ENCODE peak calls at places on chromosomes 13 and 19, in nine cellular contexts. F is right atrium auricular region, Y is thoracic aorta, G is left ventricle myocardium inferior, N is stomach, U is adrenal gland, E is cardiac muscle cell, I is H9, P is ascending aorta. R is an unnamed sample.
A peak's percentile ranks its signal among the peaks of the same experiment; 100 is the strongest.

GRCh38 chr13:35600137-35600536 is 123.6 kb upstream of the MAB21L1 start:
- DNase-seq in F (no peak), Y (no peak), G (no peak), N (no peak), U (no peak), E (no peak), I (no peak), P (no peak), R (no peak)

GRCh38 chr13:77521595-77522367 is 13.7 kb upstream of the SCEL start:
- DNase-seq in F (no peak), Y (no peak), G (no peak), N (peak; percentile 26), U (no peak), E (no peak), I (peak; percentile 55), P (no peak), R (peak; percentile 89)

GRCh38 chr19:16868423-16869130 is 20.2 kb upstream of the F2RL3 start:
- DNase-seq in F (no peak), Y (no peak), G (no peak), N (no peak), U (no peak), E (no peak), I (no peak), P (no peak), R (no peak)

GRCh38 chr13:45511310-45512147 is 46.8 kb downstream of the COG3 start:
- DNase-seq in F (no peak), Y (no peak), G (no peak), N (no peak), U (peak; percentile 50), E (peak; percentile 78), I (no peak), P (no peak), R (no peak)

GRCh38 chr13:23643828-23644419 is 73.7 kb downstream of the TNFRSF19 start:
- DNase-seq in F (no peak), Y (no peak), G (no peak), N (no peak), U (no peak), E (no peak), I (no peak), P (no peak), R (no peak)

GRCh38 chr19:45446295-45446694 is 21.5 kb upstream of the FOSB start:
- DNase-seq in F (no peak), Y (no peak), G (no peak), N (no peak), U (no peak), E (no peak), I (no peak), P (no peak), R (no peak)

GRCh38 chr13:99431927-99432636 is 69.2 kb upstream of the TM9SF2 start:
- DNase-seq in F (no peak), Y (no peak), G (no peak), N (no peak), U (no peak), E (peak; percentile 32), I (no peak), P (no peak), R (peak; percentile 55)

GRCh38 chr13:77986699-77987098 is 68.1 kb upstream of the EDNRB start:
- DNase-seq in F (no peak), Y (no peak), G (no peak), N (no peak), U (no peak), E (no peak), I (no peak), P (no peak), R (peak; percentile 49)

GRCh38 chr19:7705387-7706187 is 3.7 kb upstream of the FCER2 start:
- DNase-seq in F (peak; percentile 64), Y (no peak), G (peak; percentile 30), N (peak; percentile 44), U (peak; percentile 51), E (no peak), I (no peak), P (no peak), R (no peak)

GRCh38 chr19:44876930-44877530 is 14.0 kb upstream of the TOMM40 start:
- DNase-seq in F (no peak), Y (no peak), G (no peak), N (no peak), U (no peak), E (no peak), I (no peak), P (no peak), R (no peak)

GRCh38 chr19:51490676-51491075 is 10.9 kb downstream of the SIGLEC12 start:
- DNase-seq in F (no peak), Y (no peak), G (no peak), N (no peak), U (no peak), E (no peak), I (peak; percentile 48), P (no peak), R (peak; percentile 61)

GRCh38 chr13:79749985-79750551 is 269.1 kb downstream of the NDFIP2 start:
- DNase-seq in F (peak; percentile 78), Y (no peak), G (peak; percentile 55), N (no peak), U (peak; percentile 85), E (peak; percentile 66), I (peak; percentile 41), P (peak; percentile 65), R (peak; percentile 78)

DNA sequence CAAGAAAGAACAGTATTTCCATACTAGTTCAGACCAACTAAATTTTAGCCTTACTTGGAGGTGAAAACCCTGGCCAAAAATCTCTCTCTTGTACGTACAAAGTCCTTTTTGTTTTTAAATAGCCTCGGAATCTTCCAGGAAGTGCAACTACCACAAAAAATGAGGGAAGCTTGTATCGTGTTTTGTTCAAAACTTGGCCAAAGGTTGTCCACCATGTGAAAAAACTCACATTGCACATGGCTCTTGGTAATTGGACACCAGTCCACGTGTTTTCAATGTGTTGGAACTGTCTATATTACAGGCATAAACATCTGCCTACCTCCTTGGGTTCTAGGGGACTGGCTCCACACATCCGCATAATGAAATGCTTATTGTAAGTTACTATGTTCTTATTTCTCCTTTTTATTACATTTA is 15.2 kb upstream of the STRN4 start:
- DNase-seq in F (no peak), Y (no peak), G (no peak), N (no peak), U (no peak), E (no peak), I (no peak), P (no peak), R (no peak)
- H3K27ac ChIP-seq in F (no peak overlapping the region), Y (no peak overlapping the region), G (no peak overlapping the region), N (peak overlapping the region; percentile 74), U (peak overlapping the region; percentile 35), E (no peak overlapping the region), I (no peak overlapping the region), P (no peak overlapping the region), R (no peak overlapping the region)

DNA sequence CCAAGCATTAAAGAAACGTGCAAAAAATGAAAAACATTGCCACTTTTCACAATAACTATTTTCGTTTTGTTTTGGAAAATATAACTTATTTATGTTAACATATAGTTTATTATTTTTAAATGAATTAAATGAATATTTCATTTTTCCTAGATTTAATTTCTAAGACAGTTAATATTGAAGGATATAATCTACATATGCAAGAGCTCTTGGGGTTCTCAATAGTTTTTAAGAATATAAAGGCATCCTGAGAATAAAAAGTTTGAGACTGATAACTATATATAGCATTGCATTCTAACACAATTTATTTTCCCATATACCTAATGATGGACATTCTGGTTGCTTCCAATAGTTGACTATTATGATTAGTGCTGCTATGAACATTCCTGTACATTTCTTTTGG is 19.9 kb downstream of the ZNF461 start:
- DNase-seq in F (no peak), Y (no peak), G (no peak), N (no peak), U (no peak), E (no peak), I (no peak), P (no peak), R (no peak)
- H3K9me3 ChIP-seq in F (peaks cover 100% of the 10 kb centered on the region), Y (peaks cover 94% of the 10 kb centered on the region), G (peaks cover 100% of the 10 kb centered on the region), N (peaks cover 71% of the 10 kb centered on the region), U (peaks cover 12% of the 10 kb centered on the region), E (peaks cover 9% of the 10 kb centered on the region), I (peaks cover 34% of the 10 kb centered on the region), P (peaks cover 96% of the 10 kb centered on the region), R (peaks cover 91% of the 10 kb centered on the region)

GRCh38 chr19:50311723-50312635 is 17.2 kb downstream of the KCNC3 start:
- DNase-seq in F (no peak), Y (no peak), G (no peak), N (no peak), U (no peak), E (peak; percentile 84), I (peak; percentile 85), P (no peak), R (peak; percentile 92)

GRCh38 chr19:50308991-50309390 is 20.2 kb downstream of the KCNC3 start:
- DNase-seq in F (no peak), Y (no peak), G (no peak), N (no peak), U (no peak), E (no peak), I (no peak), P (no peak), R (peak; percentile 36)

GRCh38 chr19:50312967-50313811 is 16.0 kb downstream of the KCNC3 start:
- DNase-seq in F (no peak), Y (no peak), G (no peak), N (no peak), U (no peak), E (no peak), I (no peak), P (no peak), R (no peak)

GRCh38 chr19:50309396-50310125 is 19.6 kb downstream of the KCNC3 start:
- DNase-seq in F (no peak), Y (no peak), G (no peak), N (no peak), U (no peak), E (no peak), I (no peak), P (no peak), R (peak; percentile 33)

GRCh38 chr19:50310759-50311465 is 18.3 kb downstream of the KCNC3 start:
- DNase-seq in F (no peak), Y (no peak), G (no peak), N (no peak), U (no peak), E (no peak), I (no peak), P (no peak), R (no peak)
- H3K27ac ChIP-seq in F (no peak overlapping the region), Y (no peak overlapping the region), G (no peak overlapping the region), N (no peak overlapping the region), U (no peak overlapping the region), E (no peak overlapping the region), I (no peak overlapping the region), P (no peak overlapping the region), R (no peak overlapping the region)

DNA sequence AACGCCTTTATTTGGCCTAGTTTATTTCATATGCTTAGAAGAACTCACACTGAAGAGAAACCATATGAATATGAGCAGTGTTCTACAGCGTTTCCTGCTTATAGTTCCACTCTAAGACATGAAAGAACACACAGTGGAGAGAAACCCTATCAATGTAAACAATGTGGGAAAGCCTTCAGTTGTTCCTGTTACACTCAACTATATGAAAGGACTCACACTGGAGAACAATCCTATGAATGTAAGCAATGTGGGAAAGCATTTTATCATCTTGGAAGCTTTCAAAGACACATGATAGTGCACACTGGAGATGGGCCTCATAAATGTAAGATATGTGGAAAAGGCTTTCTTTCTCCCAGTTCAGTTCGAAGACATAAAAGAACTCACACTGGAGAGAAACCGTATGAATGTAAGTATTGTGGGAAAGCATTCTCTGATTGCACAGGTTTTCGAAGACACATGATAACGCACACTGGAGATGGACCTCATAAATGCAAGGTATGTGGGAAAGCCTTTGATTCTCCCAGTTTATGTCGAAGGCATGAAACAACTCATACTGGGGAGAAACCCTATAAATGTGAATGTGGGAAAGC is 13.7 kb downstream of the ZNF441 start:
- DNase-seq in F (no peak), Y (no peak), G (no peak), N (no peak), U (no peak), E (no peak), I (no peak), P (no peak), R (no peak)
- H3K9me3 ChIP-seq in F (peaks cover 82% of the 10 kb centered on the region), Y (peaks cover 100% of the 10 kb centered on the region), G (peaks cover 91% of the 10 kb centered on the region), N (peaks cover 48% of the 10 kb centered on the region), U (peaks cover 32% of the 10 kb centered on the region), E (peaks cover 4% of the 10 kb centered on the region), I (peaks cover 23% of the 10 kb centered on the region), P (peaks cover 96% of the 10 kb centered on the region), R (peaks cover 80% of the 10 kb centered on the region)

GRCh38 chr19:58515259-58515658 is 3.5 kb upstream of the SLC27A5 start:
- DNase-seq in F (no peak), Y (no peak), G (no peak), N (no peak), U (no peak), E (no peak), I (no peak), P (no peak), R (no peak)
- H3K27ac ChIP-seq in F (no peak overlapping the region), Y (no peak overlapping the region), G (no peak overlapping the region), N (no peak overlapping the region), U (no peak overlapping the region), E (no peak overlapping the region), I (no peak overlapping the region), P (no peak overlapping the region), R (no peak overlapping the region)